ENCODE peak calls at places on chromosomes 3 and 15, in four cellular contexts. U is CD4-positive, CD25-positive, alpha-beta regulatory T cell; R is astrocyte; G is PC-3. T is an unnamed sample.

GRCh38 chr3:15042936-15043335 is 22.2 kb downstream of the MRPS25 start:
- DNase-seq in U (no peak), R (peak; percentile 59), G (no peak), T (no peak)

GRCh38 chr3:138381413-138381901 is 33.1 kb downstream of the MRAS start:
- DNase-seq in U (no peak), R (peak; percentile 62), G (no peak), T (no peak)

GRCh38 chr3:175512700-175513099 is 653.6 kb downstream of the NAALADL2 start:
- DNase-seq in U (no peak), R (no peak), G (no peak), T (no peak)

GRCh38 chr3:136512391-136512790 is 239.8 kb downstream of the STAG1 start:
- DNase-seq in U (no peak), R (peak; percentile 23), G (no peak), T (peak; percentile 1)

GRCh38 chr3:70053293-70053692 is 53.8 kb downstream of the SAMMSON start:
- DNase-seq in U (no peak), R (no peak), G (peak; percentile 5), T (peak; percentile 41)

GRCh38 chr3:43144811-43145490 is 39.1 kb upstream of the POMGNT2 start:
- DNase-seq in U (no peak), R (peak; percentile 44), G (peak; percentile 76), T (peak; percentile 61)

GRCh38 chr3:38054166-38054991 is 15.4 kb downstream of the DLEC1 start:
- DNase-seq in U (no peak), R (no peak), G (no peak), T (no peak)

GRCh38 chr3:5205165-5205941 is 17.8 kb downstream of the EDEM1 start:
- DNase-seq in U (no peak), R (peak; percentile 90), G (no peak), T (peak; percentile 83)

GRCh38 chr3:139301183-139301582 is 42.6 kb upstream of the MRPS22 start:
- DNase-seq in U (no peak), R (peak; percentile 49), G (peak; percentile 7), T (peak; percentile 96)

GRCh38 chr3:128153156-128154011 is at the start of gene EEFSEC:
- DNase-seq in U (peak; percentile 74), R (peak; percentile 62), G (peak; percentile 73), T (peak; percentile 86)

GRCh38 chr15:60643490-60644040 is 164.6 kb upstream of the ICE2 start:
- DNase-seq in U (no peak), R (no peak), G (no peak), T (no peak)

GRCh38 chr15:24150542-24150941 is 463.4 kb upstream of the NDN start:
- DNase-seq in U (no peak), R (no peak), G (no peak), T (no peak)

GRCh38 chr15:52462806-52463360 is 65.8 kb downstream of the MYO5A start:
- DNase-seq in U (no peak), R (no peak), G (no peak), T (no peak)

GRCh38 chr3:2921903-2922302 is 188.3 kb downstream of the IL5RA start:
- DNase-seq in U (no peak), R (no peak), G (no peak), T (no peak)

GRCh38 chr3:183664913-183665381 is 29.5 kb downstream of the KLHL24 start:
- DNase-seq in U (no peak), R (peak; percentile 98), G (peak; percentile 97), T (peak; percentile 57)

GRCh38 chr3:73037369-73037699 is 24.1 kb upstream of the EBLN2 start:
- DNase-seq in U (no peak), R (peak; percentile 56), G (peak; percentile 14), T (no peak)

GRCh38 chr15:82951472-82952155 is 906 bp downstream of the HOMER2 start:
- DNase-seq in U (no peak), R (peak; percentile 16), G (peak; percentile 67), T (no peak)

GRCh38 chr3:108124337-108125150 is 33.7 kb upstream of the CD47 start:
- DNase-seq in U (peak; percentile 49), R (no peak), G (no peak), T (no peak)

GRCh38 chr3:117252651-117253050 is 543.1 kb downstream of the TUSC7 start:
- DNase-seq in U (no peak), R (no peak), G (no peak), T (no peak)

GRCh38 chr15:92636950-92637481 is 18.6 kb downstream of the FAM174B start:
- DNase-seq in U (no peak), R (no peak), G (peak; percentile 84), T (no peak)

GRCh38 chr3:152287898-152288576 is 19.3 kb downstream of the MBNL1 start:
- DNase-seq in U (no peak), R (no peak), G (peak; percentile 44), T (no peak)

GRCh38 chr3:39592729-39593128 is 125.2 kb downstream of the MOBP start:
- DNase-seq in U (no peak), R (no peak), G (no peak), T (no peak)

GRCh38 chr3:43171770-43172169 is 65.9 kb upstream of the POMGNT2 start:
- DNase-seq in U (no peak), R (no peak), G (peak; percentile 56), T (peak; percentile 79)

GRCh38 chr15:50247819-50248650 is 17.5 kb downstream of the HDC start:
- DNase-seq in U (no peak), R (no peak), G (no peak), T (no peak)

GRCh38 chr3:68931406-68932149 is 769 bp downstream of the TAFA4 start:
- DNase-seq in U (no peak), R (no peak), G (no peak), T (no peak)

GRCh38 chr3:31661286-31661685 is 128.6 kb downstream of the STT3B start:
- DNase-seq in U (no peak), R (no peak), G (no peak), T (no peak)

GRCh38 chr3:148971819-148972218 is 19.5 kb upstream of the GYG1 start:
- DNase-seq in U (no peak), R (peak; percentile 58), G (no peak), T (peak; percentile 32)

GRCh38 chr3:74470313-74470712 is 144.1 kb downstream of the CNTN3 start:
- DNase-seq in U (no peak), R (no peak), G (no peak), T (no peak)

GRCh38 chr3:186909078-186909853 is 21.1 kb upstream of the ST6GAL1 start:
- DNase-seq in U (peak; percentile 47), R (no peak), G (no peak), T (no peak)
- H3K4me3 ChIP-seq in U (peak overlapping the region; percentile 48), R (no peak overlapping the region), G (no peak overlapping the region), T (no peak overlapping the region)

GRCh38 chr15:68217341-68217740 is 12.2 kb downstream of the CLN6 start:
- DNase-seq in U (no peak), R (no peak), G (no peak), T (no peak)

GRCh38 chr15:68218847-68219798 is 10.4 kb downstream of the CLN6 start:
- DNase-seq in U (no peak), R (no peak), G (no peak), T (no peak)

GRCh38 chr15:68220489-68220888 is 9.0 kb downstream of the CLN6 start:
- DNase-seq in U (no peak), R (no peak), G (no peak), T (no peak)

GRCh38 chr15:68220967-68221366 is 8.6 kb downstream of the CLN6 start:
- DNase-seq in U (no peak), R (no peak), G (no peak), T (no peak)

DNA sequence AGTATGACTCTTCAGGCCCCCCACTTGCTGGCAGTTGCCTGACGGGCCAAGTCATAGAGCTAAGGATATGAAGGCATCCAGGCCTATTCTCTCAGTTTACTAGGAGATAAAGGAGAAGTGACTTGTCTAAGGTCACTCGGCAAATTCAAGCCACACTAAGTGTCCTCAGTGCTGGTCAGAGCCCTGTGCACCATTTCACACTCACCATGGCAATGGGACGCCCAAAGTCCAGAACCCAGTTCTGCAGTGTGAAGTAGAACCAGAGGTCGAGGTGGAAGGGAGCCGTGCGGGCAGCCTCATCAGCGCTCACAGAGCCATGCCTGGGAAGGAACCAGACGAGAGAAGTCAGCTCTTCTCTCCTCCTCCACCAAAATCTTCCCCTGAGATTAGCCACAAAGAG is 11.2 kb downstream of the CLN6 start:
- DNase-seq in U (no peak), R (no peak), G (no peak), T (no peak)
- H3K36me3 ChIP-seq in U (no peaks in the 10 kb centered on the region), R (peaks cover 2% of the 10 kb centered on the region), G (peaks cover 3% of the 10 kb centered on the region), T (peaks cover 50% of the 10 kb centered on the region)

GRCh38 chr3:123939706-123940105 is 21.3 kb downstream of the CCDC14 start:
- DNase-seq in U (no peak), R (no peak), G (no peak), T (no peak)
- H3K4me3 ChIP-seq in U (no peak overlapping the region), R (no peak overlapping the region), G (no peak overlapping the region), T (no peak overlapping the region)

GRCh38 chr3:10352146-10352911 is 31.4 kb upstream of the SEC13 start:
- DNase-seq in U (no peak), R (peak; percentile 88), G (peak; percentile 70), T (peak; percentile 77)

GRCh38 chr3:10349801-10350200 is 28.9 kb upstream of the SEC13 start:
- DNase-seq in U (no peak), R (no peak), G (no peak), T (no peak)

GRCh38 chr3:10351013-10351735 is 30.3 kb upstream of the SEC13 start:
- DNase-seq in U (no peak), R (no peak), G (no peak), T (no peak)

GRCh38 chr3:10348404-10348721 is 27.5 kb upstream of the SEC13 start:
- DNase-seq in U (no peak), R (no peak), G (no peak), T (no peak)

DNA sequence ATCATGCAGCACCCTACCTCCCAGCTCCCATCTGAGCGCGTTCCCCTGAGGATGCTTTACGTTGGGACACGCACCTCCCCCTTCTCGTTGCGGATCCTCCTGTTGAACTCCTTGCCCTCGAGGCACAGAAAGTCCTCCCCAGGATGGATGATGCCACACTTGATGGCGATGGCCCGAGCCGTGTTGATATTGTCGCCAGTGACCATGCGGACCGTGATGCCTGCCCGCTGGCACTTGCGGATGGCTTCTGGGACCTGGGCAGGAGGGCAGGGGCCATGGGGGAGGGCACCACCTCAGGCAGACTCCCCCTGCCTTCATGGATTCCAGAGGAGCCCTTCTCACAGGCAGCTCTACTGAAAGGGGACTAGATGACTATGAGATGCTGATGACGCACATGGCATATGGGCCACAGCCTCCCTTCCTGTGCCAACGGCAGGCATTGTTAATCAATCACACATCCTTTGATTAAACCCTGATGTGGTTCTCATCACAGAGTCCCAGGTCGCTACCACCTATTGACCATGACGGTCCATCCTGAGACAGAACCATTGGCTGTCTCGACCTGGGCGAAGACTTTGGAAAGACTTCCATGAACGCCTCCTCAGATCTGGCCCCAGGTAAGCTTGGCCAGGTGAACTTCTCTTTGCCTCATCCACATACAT is 29.5 kb upstream of the SEC13 start:
- DNase-seq in U (no peak), R (no peak), G (no peak), T (no peak)
- H3K36me3 ChIP-seq in U (no peaks in the 10 kb centered on the region), R (no peaks in the 10 kb centered on the region), G (no peaks in the 10 kb centered on the region), T (no peaks in the 10 kb centered on the region)

DNA sequence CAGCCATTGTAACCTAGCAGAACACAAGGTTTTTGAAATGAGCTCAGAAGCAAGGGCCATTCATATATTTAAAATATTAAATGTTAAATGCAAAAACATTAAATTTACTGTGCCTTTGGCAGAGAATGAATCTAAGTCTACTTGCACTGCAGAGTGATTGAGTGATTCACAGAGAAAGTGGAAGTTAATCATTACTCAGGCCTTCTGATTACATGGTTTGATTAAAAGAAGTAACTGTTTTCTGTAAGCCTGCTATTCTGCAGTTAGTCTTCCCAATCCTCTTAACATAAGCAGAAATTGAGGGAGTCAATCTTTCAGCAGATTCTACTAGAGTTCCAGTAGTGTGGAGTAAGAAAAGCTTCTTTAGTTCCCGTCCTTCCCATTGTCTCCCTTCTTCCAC is 1.5 kb downstream of the NLGN1 start:
- DNase-seq in U (no peak), R (no peak), G (no peak), T (no peak)
- H3K4me3 ChIP-seq in U (no peak overlapping the region), R (peak overlapping the region; percentile 75), G (no peak overlapping the region), T (peak overlapping the region; percentile 68)